ENCODE peak calls at places on chromosomes 3 and 15, in five cellular contexts. One of them, this sample, is unnamed.

GRCh38 chr15:62757535-62757934 is 285.0 kb upstream of the TPM1 start:
- DNase-seq in HL-60: no peak
- DNase-seq in endothelial cell: no peak
- DNase-seq in tibial artery: no peak
- DNase-seq in DND-41: no peak
- DNase-seq in this sample: no peak

GRCh38 chr3:52063026-52063723 is 6.8 kb upstream of the DUSP7 start:
- DNase-seq in HL-60: no peak
- DNase-seq in endothelial cell: no peak
- DNase-seq in tibial artery: no peak
- DNase-seq in DND-41: no peak
- DNase-seq in this sample: no peak

GRCh38 chr15:73805504-73806089 is 52.4 kb upstream of the INSYN1 start:
- DNase-seq in HL-60: no peak
- DNase-seq in endothelial cell: no peak
- DNase-seq in tibial artery: no peak
- DNase-seq in DND-41: no peak
- DNase-seq in this sample: no peak

GRCh38 chr3:77825045-77825827 is 785.3 kb downstream of the ROBO2 start:
- DNase-seq in HL-60: no peak
- DNase-seq in endothelial cell: no peak
- DNase-seq in tibial artery: no peak
- DNase-seq in DND-41: no peak
- DNase-seq in this sample: peak; percentile 100

GRCh38 chr3:195270350-195271115 is 426 bp downstream of the XXYLT1 start:
- DNase-seq in HL-60: peak; percentile 67
- DNase-seq in endothelial cell: peak; percentile 77
- DNase-seq in tibial artery: no peak
- DNase-seq in DND-41: peak; percentile 60
- DNase-seq in this sample: peak; percentile 68

GRCh38 chr3:71601811-71602210 is 18.3 kb upstream of the FOXP1 start:
- DNase-seq in HL-60: no peak
- DNase-seq in endothelial cell: no peak
- DNase-seq in tibial artery: no peak
- DNase-seq in DND-41: no peak
- DNase-seq in this sample: peak; percentile 67

GRCh38 chr3:7204848-7205156 is 343.9 kb downstream of the GRM7 start:
- DNase-seq in HL-60: no peak
- DNase-seq in endothelial cell: no peak
- DNase-seq in tibial artery: no peak
- DNase-seq in DND-41: no peak
- DNase-seq in this sample: no peak

GRCh38 chr3:149900322-149900721 is 70.4 kb downstream of the PFN2 start:
- DNase-seq in HL-60: no peak
- DNase-seq in endothelial cell: no peak
- DNase-seq in tibial artery: no peak
- DNase-seq in DND-41: no peak
- DNase-seq in this sample: no peak

GRCh38 chr3:6921041-6921440 is 60.1 kb downstream of the GRM7 start:
- DNase-seq in HL-60: no peak
- DNase-seq in endothelial cell: no peak
- DNase-seq in tibial artery: no peak
- DNase-seq in DND-41: no peak
- DNase-seq in this sample: peak; percentile 6

GRCh38 chr15:51137024-51137423 is 42.3 kb upstream of the TNFAIP8L3 start:
- DNase-seq in HL-60: no peak
- DNase-seq in endothelial cell: no peak
- DNase-seq in tibial artery: no peak
- DNase-seq in DND-41: no peak
- DNase-seq in this sample: no peak

DNA sequence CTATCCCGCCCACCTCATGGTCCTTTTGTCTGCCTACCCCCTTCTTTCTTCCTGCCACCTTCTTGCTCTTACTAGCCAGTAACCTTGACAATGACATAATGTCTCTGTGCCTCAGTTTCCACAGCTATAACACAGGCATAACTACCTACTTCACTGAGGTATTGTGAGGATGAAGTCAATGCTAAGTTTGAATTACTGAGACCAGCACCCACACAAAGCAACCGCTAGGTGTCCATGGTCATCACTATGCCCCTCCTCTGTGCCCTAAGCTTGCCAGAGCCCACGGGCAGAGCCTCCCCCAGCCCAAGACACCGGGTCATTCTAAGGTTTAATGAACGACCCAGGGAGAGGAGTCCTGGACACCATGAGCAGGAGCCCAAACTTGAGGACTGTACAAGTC is 101.6 kb downstream of the OXNAD1 start:
- DNase-seq in HL-60: no peak
- DNase-seq in endothelial cell: no peak
- DNase-seq in tibial artery: no peak
- DNase-seq in DND-41: no peak
- DNase-seq in this sample: no peak
- TF ChIP-seq CTCF in HL-60: no peak
- TF ChIP-seq CTCF in endothelial cell: no peak
- TF ChIP-seq CTCF in tibial artery: no peak
- TF ChIP-seq CTCF in DND-41: no peak
- TF ChIP-seq CTCF in this sample: no peak

DNA sequence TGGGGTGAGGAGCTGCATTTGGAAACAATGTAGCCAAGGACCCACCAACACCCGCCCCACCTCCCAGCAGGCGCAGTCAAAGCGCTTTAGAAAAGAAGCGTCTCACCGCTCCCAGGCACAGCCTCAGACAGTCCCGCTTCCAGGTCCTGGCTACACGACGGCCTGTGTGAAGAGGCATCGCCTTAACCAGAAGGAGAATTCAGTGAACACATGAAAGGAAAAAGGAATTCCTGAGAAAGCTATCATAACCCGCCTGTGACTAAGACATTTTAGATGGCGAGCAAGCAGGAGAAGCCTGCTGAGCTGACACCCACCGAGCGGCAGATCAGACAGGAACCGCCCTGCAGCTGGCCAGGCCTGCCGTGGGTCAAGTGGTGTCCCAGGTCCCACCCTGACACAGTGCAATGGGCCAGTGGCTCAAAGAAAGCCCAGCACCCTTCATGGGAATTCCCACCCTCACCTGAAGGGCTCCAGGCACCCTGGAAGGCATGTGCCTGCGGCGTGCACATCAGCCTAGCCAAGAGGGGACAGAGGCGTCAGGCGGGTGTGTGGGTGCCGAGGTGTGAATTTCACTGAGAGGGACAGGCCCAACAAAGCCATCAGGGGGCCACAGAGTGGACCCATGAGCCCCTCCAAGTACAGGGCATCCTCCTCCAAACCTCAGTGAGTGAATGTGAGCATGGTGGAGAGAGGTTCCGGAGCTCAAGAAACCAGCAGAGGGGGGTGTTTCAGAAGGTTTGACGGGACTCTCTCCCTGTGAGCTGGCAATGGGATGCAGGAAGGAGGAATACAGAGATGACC is 144.8 kb downstream of the NSMCE3 start:
- DNase-seq in HL-60: no peak
- DNase-seq in endothelial cell: no peak
- DNase-seq in tibial artery: no peak
- DNase-seq in DND-41: no peak
- DNase-seq in this sample: no peak
- TF ChIP-seq CTCF in HL-60: no peak
- TF ChIP-seq CTCF in endothelial cell: no peak
- TF ChIP-seq CTCF in tibial artery: no peak
- TF ChIP-seq CTCF in DND-41: no peak
- TF ChIP-seq CTCF in this sample: no peak

GRCh38 chr15:38441130-38441519 is 12.8 kb upstream of the FAM98B start:
- DNase-seq in HL-60: no peak
- DNase-seq in endothelial cell: no peak
- DNase-seq in tibial artery: no peak
- DNase-seq in DND-41: no peak
- DNase-seq in this sample: no peak
- TF ChIP-seq CTCF in HL-60: no peak
- TF ChIP-seq CTCF in endothelial cell: no peak
- TF ChIP-seq CTCF in tibial artery: no peak
- TF ChIP-seq CTCF in DND-41: no peak
- TF ChIP-seq CTCF in this sample: no peak

GRCh38 chr3:50672656-50673055 is 2.1 kb upstream of the DOCK3 start:
- DNase-seq in HL-60: no peak
- DNase-seq in endothelial cell: no peak
- DNase-seq in tibial artery: no peak
- DNase-seq in DND-41: no peak
- DNase-seq in this sample: no peak

GRCh38 chr3:50673937-50674336 is 790 bp upstream of the DOCK3 start:
- DNase-seq in HL-60: no peak
- DNase-seq in endothelial cell: no peak
- DNase-seq in tibial artery: no peak
- DNase-seq in DND-41: no peak
- DNase-seq in this sample: no peak

GRCh38 chr3:50674349-50675178 is at the start of gene DOCK3:
- DNase-seq in HL-60: no peak
- DNase-seq in endothelial cell: peak; percentile 61
- DNase-seq in tibial artery: peak; percentile 74
- DNase-seq in DND-41: no peak
- DNase-seq in this sample: peak; percentile 51

GRCh38 chr3:50676031-50676705 is 1.4 kb downstream of the DOCK3 start:
- DNase-seq in HL-60: no peak
- DNase-seq in endothelial cell: no peak
- DNase-seq in tibial artery: no peak
- DNase-seq in DND-41: no peak
- DNase-seq in this sample: no peak

GRCh38 chr3:50675179-50676030 is 678 bp downstream of the DOCK3 start:
- DNase-seq in HL-60: no peak
- DNase-seq in endothelial cell: peak; percentile 65
- DNase-seq in tibial artery: no peak
- DNase-seq in DND-41: no peak
- DNase-seq in this sample: no peak
- TF ChIP-seq CTCF in HL-60: no peak
- TF ChIP-seq CTCF in endothelial cell: peak; percentile 74
- TF ChIP-seq CTCF in tibial artery: peak; percentile 26
- TF ChIP-seq CTCF in DND-41: no peak
- TF ChIP-seq CTCF in this sample: peak; percentile 42

GRCh38 chr3:43766672-43767465 is 76.1 kb downstream of the ABHD5 start:
- DNase-seq in HL-60: no peak
- DNase-seq in endothelial cell: no peak
- DNase-seq in tibial artery: no peak
- DNase-seq in DND-41: no peak
- DNase-seq in this sample: peak; percentile 71
- TF ChIP-seq CTCF in HL-60: no peak
- TF ChIP-seq CTCF in endothelial cell: no peak
- TF ChIP-seq CTCF in tibial artery: no peak
- TF ChIP-seq CTCF in DND-41: no peak
- TF ChIP-seq CTCF in this sample: peak; percentile 14

GRCh38 chr3:184977796-184978195 is 165.8 kb downstream of the VPS8 start:
- DNase-seq in HL-60: no peak
- DNase-seq in endothelial cell: no peak
- DNase-seq in tibial artery: no peak
- DNase-seq in DND-41: no peak
- DNase-seq in this sample: no peak
- TF ChIP-seq CTCF in HL-60: no peak
- TF ChIP-seq CTCF in endothelial cell: no peak
- TF ChIP-seq CTCF in tibial artery: no peak
- TF ChIP-seq CTCF in DND-41: no peak
- TF ChIP-seq CTCF in this sample: no peak